ENCODE peak calls at places on chromosomes 5 and 9, in six cellular contexts. C is H1, D is GM12891, Q is GM12878, B is HepG2, M is K562. G is an unnamed sample.

GRCh38 chr5:34487202-34487879 is 168.8 kb upstream of the RAI14 start:
- DNase-seq in C (no peak), D (no peak), Q (no peak), B (peak), M (no peak), G (no peak)

GRCh38 chr9:21402387-21403247 is 6.3 kb upstream of the IFNA8 start:
- DNase-seq in C (no peak), D (peak), Q (no peak), B (no peak), M (no peak), G (peak)

GRCh38 chr5:153490124-153491085 is at the start of gene GRIA1:
- DNase-seq in C (peak), D (no peak), Q (no peak), B (no peak), M (no peak), G (no peak)

GRCh38 chr5:80686757-80687156 is 32.0 kb upstream of the DHFR start:
- DNase-seq in C (no peak), D (no peak), Q (no peak), B (peak), M (no peak), G (no peak)

GRCh38 chr9:110028281-110029075 is 179.5 kb downstream of the C9orf152 start:
- DNase-seq in C (no peak), D (no peak), Q (no peak), B (no peak), M (no peak), G (no peak)

GRCh38 chr9:91775011-91775707 is 174.9 kb downstream of the ROR2 start:
- DNase-seq in C (peak), D (peak), Q (no peak), B (peak), M (peak), G (peak)

GRCh38 chr9:129313331-129313955 is 135.4 kb upstream of the IER5L start:
- DNase-seq in C (no peak), D (no peak), Q (no peak), B (no peak), M (no peak), G (no peak)

GRCh38 chr5:93022770-93023169 is 558.2 kb downstream of the NR2F1-AS1 start:
- DNase-seq in C (no peak), D (no peak), Q (no peak), B (no peak), M (no peak), G (no peak)

GRCh38 chr9:7976167-7976755 is 176.7 kb upstream of the DMAC1 start:
- DNase-seq in C (no peak), D (peak), Q (peak), B (no peak), M (no peak), G (peak)

GRCh38 chr5:82168294-82168693 is 109.9 kb downstream of the RPS23 start:
- DNase-seq in C (no peak), D (no peak), Q (no peak), B (no peak), M (no peak), G (no peak)

GRCh38 chr5:174837919-174838902 is 113.8 kb downstream of the MSX2 start:
- DNase-seq in C (no peak), D (no peak), Q (no peak), B (no peak), M (peak), G (no peak)

GRCh38 chr9:88380118-88380517 is 8.1 kb upstream of the SPIN1 start:
- DNase-seq in C (no peak), D (no peak), Q (no peak), B (no peak), M (no peak), G (no peak)

GRCh38 chr5:163976691-163977090 is 471.3 kb downstream of the MAT2B start:
- DNase-seq in C (no peak), D (no peak), Q (no peak), B (no peak), M (no peak), G (no peak)

GRCh38 chr9:109779711-109780452 is at the start of gene PALM2AKAP2:
- DNase-seq in C (no peak), D (peak), Q (no peak), B (no peak), M (no peak), G (peak)

DNA sequence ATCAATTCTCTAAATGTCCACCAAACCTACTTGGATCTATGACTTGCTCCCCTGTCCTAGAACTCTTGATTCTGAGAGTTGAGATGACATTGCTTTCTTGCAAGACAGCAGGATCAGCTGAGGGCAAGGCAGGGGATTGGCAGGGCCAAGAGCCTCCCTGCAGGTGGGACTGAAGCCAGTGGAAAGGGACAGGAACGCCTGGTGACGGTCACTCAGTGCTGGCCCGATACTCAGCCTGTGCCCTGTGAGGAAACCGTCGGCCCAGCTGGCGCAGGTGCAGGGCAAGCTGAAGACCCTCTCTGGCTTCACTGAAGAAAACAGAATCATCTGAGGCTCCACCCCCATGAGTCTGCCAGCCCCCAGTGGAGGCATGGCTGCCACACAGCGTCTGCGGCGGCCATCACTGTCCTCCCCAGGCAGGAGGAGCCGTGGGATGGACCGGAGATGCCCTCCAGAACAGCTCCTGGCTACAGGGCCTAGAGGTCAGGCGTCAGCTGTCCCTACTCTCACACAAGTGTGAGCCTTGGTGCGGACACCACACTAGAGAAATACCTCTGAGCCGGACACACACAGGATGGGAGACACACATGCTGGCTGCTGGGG is 14.7 kb downstream of the UBAC1 start:
- DNase-seq in C (no peak), D (no peak), Q (no peak), B (no peak), M (no peak), G (no peak)
- TF ChIP-seq POLR2A in C (no peak), D (no peak), Q (no peak), B (no peak), M (no peak), G (no peak)

DNA sequence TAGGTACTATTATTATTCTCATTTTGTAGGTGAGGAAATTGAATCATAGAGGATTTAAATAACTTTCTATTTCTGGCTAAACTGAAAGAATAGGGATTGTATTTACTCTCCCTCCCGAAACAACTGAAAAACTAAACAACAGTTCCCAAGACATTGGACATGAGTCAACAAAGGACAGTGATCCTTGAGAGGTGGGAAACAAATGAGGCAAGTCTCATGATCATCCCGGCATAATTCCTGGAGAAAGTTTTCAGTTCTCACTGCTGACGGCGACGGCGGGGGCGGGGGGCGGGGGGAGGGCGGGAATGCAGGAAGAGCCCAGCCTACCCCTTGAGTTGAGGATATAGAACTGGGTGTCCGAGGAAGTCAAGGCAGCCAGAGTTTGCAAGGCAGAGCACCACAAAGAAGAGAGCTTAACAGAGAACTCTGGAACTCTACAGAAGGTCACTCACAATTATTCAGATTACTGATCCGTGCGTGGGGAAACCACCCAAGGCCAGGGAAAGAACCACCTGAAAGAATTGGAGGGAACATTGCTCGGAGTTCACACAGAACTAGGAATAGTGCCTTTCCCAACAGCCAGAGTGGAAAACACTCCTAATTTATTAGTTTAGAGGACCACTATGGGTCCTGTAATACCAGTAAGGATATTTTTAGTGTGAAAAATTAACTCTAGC is 27.4 kb upstream of the WHRN start:
- DNase-seq in C (no peak), D (no peak), Q (no peak), B (no peak), M (no peak), G (no peak)
- TF ChIP-seq TAF1 in C (no peak), D (no peak), Q (no peak), B (no peak), M (no peak), G (no peak)

GRCh38 chr5:139660105-139660915 is 12.2 kb downstream of the CXXC5 start:
- DNase-seq in C (no peak), D (no peak), Q (no peak), B (no peak), M (no peak), G (no peak)
- TF ChIP-seq POLR2A in C (no peak), D (no peak), Q (no peak), B (no peak), M (no peak), G (no peak)

DNA sequence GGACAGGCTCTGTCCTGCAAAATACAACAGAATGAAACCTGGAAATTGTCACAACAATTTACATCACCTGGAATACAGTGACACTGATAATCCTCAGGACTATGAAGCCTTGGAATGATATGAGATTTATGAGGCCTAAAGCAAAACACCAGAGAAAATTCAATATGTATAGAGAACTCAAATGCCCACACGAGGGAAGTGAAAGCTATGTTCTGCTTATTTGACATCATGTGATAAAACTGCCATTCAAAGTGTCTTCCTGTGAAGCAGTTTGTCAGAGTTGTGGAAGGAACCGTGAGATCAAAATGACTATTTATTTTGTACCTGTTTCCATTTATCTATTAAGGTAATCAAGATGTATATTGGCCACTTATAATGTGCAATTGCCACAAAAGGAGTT is 190.3 kb downstream of the PARP8 start:
- DNase-seq in C (no peak), D (no peak), Q (peak), B (no peak), M (no peak), G (no peak)
- TF ChIP-seq TAF1 in C (no peak), D (no peak), Q (no peak), B (no peak), M (no peak), G (no peak)